ENCODE peak calls at places on chromosomes 4 and X, in four cellular contexts. Q, Y, E and S are unnamed samples.
A peak's percentile ranks its signal among the peaks of the same experiment; 100 is the strongest.

GRCh38 chrX:110563276-110563675 is 204.6 kb downstream of the RTL9 start:
- DNase-seq in Q (peak; percentile 74), Y (no peak), E (no peak), S (no peak)

GRCh38 chrX:31117195-31117594 is 45.4 kb upstream of the FTHL17 start:
- DNase-seq in Q (no peak), Y (no peak), E (no peak), S (no peak)

GRCh38 chr4:75733369-75733768 is 9.0 kb downstream of the USO1 start:
- DNase-seq in Q (peak; percentile 42), Y (no peak), E (no peak), S (no peak)

GRCh38 chrX:20217279-20217678 is 49.4 kb downstream of the RPS6KA3 start:
- DNase-seq in Q (peak; percentile 30), Y (no peak), E (no peak), S (no peak)

GRCh38 chr4:61572160-61572559 is 372.0 kb downstream of the ADGRL3 start:
- DNase-seq in Q (no peak), Y (no peak), E (no peak), S (no peak)

GRCh38 chr4:182447938-182448280 is 204.7 kb downstream of the TENM3 start:
- DNase-seq in Q (no peak), Y (no peak), E (no peak), S (no peak)

GRCh38 chrX:2548731-2549423 is 48.1 kb upstream of the DHRSX start:
- DNase-seq in Q (no peak), Y (no peak), E (no peak), S (no peak)

GRCh38 chr4:92101609-92102231 is 202.0 kb upstream of the GRID2 start:
- DNase-seq in Q (no peak), Y (no peak), E (no peak), S (no peak)

GRCh38 chrX:69133561-69134542 is 31.4 kb downstream of the PJA1 start:
- DNase-seq in Q (peak; percentile 55), Y (no peak), E (no peak), S (no peak)

GRCh38 chr4:17817027-17817426 is 6.2 kb downstream of the NCAPG start:
- DNase-seq in Q (peak; percentile 70), Y (no peak), E (no peak), S (peak; percentile 35)

GRCh38 chr4:26384380-26385057 is 63.7 kb downstream of the RBPJ start:
- DNase-seq in Q (no peak), Y (no peak), E (no peak), S (no peak)